ENCODE peak calls at places on chromosomes 13 and 19, in five cellular contexts. Y is stimulated activated naive CD4-positive, alpha-beta T cell treated with Interleukin-2 at 50 U/mL for 16 hours; S is cardiac fibroblast; B is SHP77; K is left ventricle myocardium superior. A is an unnamed sample.

GRCh38 chr13:25738342-25738771 is 313.5 kb downstream of the SHISA2 start:
- DNase-seq in Y (no peak), S (no peak), B (peak), K (no peak), A (peak)

GRCh38 chr13:20415694-20416107 is 110.0 kb downstream of the CRYL1 start:
- DNase-seq in Y (no peak), S (no peak), B (no peak), K (no peak), A (no peak)

GRCh38 chr13:75704942-75705320 is 68.8 kb downstream of the LMO7 start:
- DNase-seq in Y (no peak), S (peak), B (no peak), K (no peak), A (no peak)

GRCh38 chr19:13842294-13843103 is 34.4 kb upstream of the NANOS3 start:
- DNase-seq in Y (peak), S (peak), B (no peak), K (peak), A (peak)

GRCh38 chr19:14979498-14980255 is at the start of gene SLC1A6:
- DNase-seq in Y (no peak), S (no peak), B (no peak), K (no peak), A (no peak)

GRCh38 chr19:7463575-7463974 is 25.3 kb downstream of the PEX11G start:
- DNase-seq in Y (no peak), S (no peak), B (no peak), K (no peak), A (no peak)

GRCh38 chr19:18160792-18161690 is 8.1 kb downstream of the PIK3R2 start:
- DNase-seq in Y (peak), S (peak), B (peak), K (peak), A (peak)

GRCh38 chr19:5534787-5535586 is 32.8 kb downstream of the TINCR start:
- DNase-seq in Y (no peak), S (peak), B (no peak), K (no peak), A (no peak)

GRCh38 chr13:44715287-44716224 is 139.4 kb upstream of the TSC22D1 start:
- DNase-seq in Y (no peak), S (no peak), B (no peak), K (no peak), A (peak)

GRCh38 chr19:31639306-31639705 is 290.1 kb upstream of the TSHZ3 start:
- DNase-seq in Y (no peak), S (no peak), B (no peak), K (no peak), A (no peak)

GRCh38 chr19:49427855-49428546 is 2.8 kb downstream of the GFY start:
- DNase-seq in Y (no peak), S (no peak), B (no peak), K (peak), A (peak)

GRCh38 chr13:109274188-109274821 is 512.1 kb downstream of the IRS2 start:
- DNase-seq in Y (no peak), S (peak), B (no peak), K (no peak), A (peak)

GRCh38 chr13:97262058-97262457 is 39.9 kb downstream of the MBNL2 start:
- DNase-seq in Y (peak), S (no peak), B (no peak), K (no peak), A (no peak)

GRCh38 chr19:2015611-2015950 is at the start of gene BTBD2:
- DNase-seq in Y (peak), S (peak), B (peak), K (peak), A (peak)

GRCh38 chr13:48400090-48400694 is 12.7 kb downstream of the LPAR6 start:
- DNase-seq in Y (no peak), S (peak), B (no peak), K (no peak), A (no peak)

GRCh38 chr13:28569886-28570285 is 75.0 kb upstream of the FLT1 start:
- DNase-seq in Y (no peak), S (no peak), B (no peak), K (no peak), A (no peak)

GRCh38 chr19:44637390-44637764 is 6.3 kb upstream of the PVR start:
- DNase-seq in Y (no peak), S (no peak), B (no peak), K (no peak), A (no peak)

GRCh38 chr13:66915596-66916185 is 314.4 kb downstream of the PCDH9 start:
- DNase-seq in Y (no peak), S (peak), B (no peak), K (no peak), A (peak)

GRCh38 chr19:35693835-35694599 is 10.3 kb upstream of the ZBTB32 start:
- DNase-seq in Y (peak), S (peak), B (peak), K (peak), A (peak)

GRCh38 chr19:48338802-48339660 is 13.7 kb downstream of the EMP3 start:
- DNase-seq in Y (no peak), S (no peak), B (no peak), K (no peak), A (no peak)

GRCh38 chr19:10126213-10126639 is 6.5 kb upstream of the EIF3G start:
- DNase-seq in Y (no peak), S (no peak), B (no peak), K (no peak), A (no peak)

GRCh38 chr13:29551214-29551613 is 44.3 kb downstream of the SLC7A1 start:
- DNase-seq in Y (no peak), S (peak), B (no peak), K (no peak), A (no peak)

GRCh38 chr19:21587117-21587461 is 81.7 kb downstream of the ZNF429 start:
- DNase-seq in Y (no peak), S (no peak), B (no peak), K (peak), A (no peak)

GRCh38 chr19:18414504-18415176 is 4.6 kb upstream of the SSBP4 start:
- DNase-seq in Y (no peak), S (peak), B (no peak), K (peak), A (peak)

GRCh38 chr13:91228083-91228482 is 119.4 kb upstream of the MIR17HG start:
- DNase-seq in Y (no peak), S (no peak), B (no peak), K (no peak), A (no peak)

GRCh38 chr19:33998302-33998701 is 174.0 kb upstream of the LSM14A start:
- DNase-seq in Y (no peak), S (no peak), B (no peak), K (no peak), A (no peak)